ENCODE peak calls at places on chromosomes 1 and 21, in ten cellular contexts. U is A172; G is activated CD4-positive, CD25-positive, alpha-beta regulatory T cell; D is MV-4-11; T is AG08395; M is HTR-8/SVneo; W is NCI-H510A treated with DMSO at 0.1 percent for 48 hours; C is GM12865; K is stimulated activated CD8-positive, alpha-beta memory T cell treated with anti-CD3 and anti-CD28 coated beads, Interleukin-2, amount 100 ng/mL, for 48 hours; X is cardiac septum. I is an unnamed sample.

GRCh38 chr1:68216088-68216487 is 16.2 kb downstream of the WLS start:
- DNase-seq in U (no peak), G (no peak), D (no peak), T (no peak), M (no peak), W (no peak), C (no peak), K (no peak), X (no peak), I (no peak)

GRCh38 chr1:117059334-117059677 is 820 bp upstream of the TTF2 start:
- DNase-seq in U (peak), G (peak), D (peak), T (no peak), M (no peak), W (peak), C (peak), K (peak), X (no peak), I (peak)

GRCh38 chr21:35002879-35003722 is 46.0 kb downstream of the RUNX1 start:
- DNase-seq in U (no peak), G (no peak), D (peak), T (no peak), M (no peak), W (no peak), C (no peak), K (no peak), X (no peak), I (no peak)

GRCh38 chr1:226763741-226764264 is 24.7 kb upstream of the ITPKB start:
- DNase-seq in U (peak), G (no peak), D (no peak), T (peak), M (peak), W (no peak), C (peak), K (no peak), X (peak), I (no peak)

GRCh38 chr1:201054030-201054635 is 30.6 kb upstream of the KIF21B start:
- DNase-seq in U (no peak), G (no peak), D (no peak), T (no peak), M (no peak), W (peak), C (no peak), K (no peak), X (no peak), I (no peak)

GRCh38 chr1:193705473-193706074 is 519.2 kb upstream of the B3GALT2 start:
- DNase-seq in U (peak), G (no peak), D (peak), T (no peak), M (no peak), W (no peak), C (no peak), K (no peak), X (no peak), I (no peak)

GRCh38 chr1:43008425-43009108 is 49.9 kb upstream of the SLC2A1 start:
- DNase-seq in U (no peak), G (no peak), D (no peak), T (no peak), M (no peak), W (no peak), C (no peak), K (no peak), X (no peak), I (no peak)

GRCh38 chr1:211920141-211920572 is 89.6 kb upstream of the LPGAT1 start:
- DNase-seq in U (no peak), G (no peak), D (no peak), T (peak), M (no peak), W (peak), C (no peak), K (no peak), X (no peak), I (no peak)

GRCh38 chr1:242240061-242240460 is 241.2 kb upstream of the MAP1LC3C start:
- DNase-seq in U (no peak), G (no peak), D (no peak), T (no peak), M (no peak), W (no peak), C (no peak), K (no peak), X (no peak), I (no peak)

GRCh38 chr1:50023292-50024159 is at the start of gene AGBL4:
- DNase-seq in U (no peak), G (no peak), D (no peak), T (no peak), M (no peak), W (peak), C (no peak), K (no peak), X (no peak), I (no peak)

GRCh38 chr1:41918450-41919043 is at the start of gene HIVEP3:
- DNase-seq in U (peak), G (no peak), D (no peak), T (peak), M (no peak), W (peak), C (no peak), K (no peak), X (no peak), I (no peak)

I was measured in activated naive CD8-positive, alpha-beta T cell treated with anti-CD3 and anti-CD28 coated beads, Interleukin-2, amount 50 U/mL, for 16 hours.